ENCODE peak calls at places on chromosome 20, in ten cellular contexts. S is HepG2; K is NCI-H1105; P is H1; B is AG09319; T is KBM-7; V is HEK293T; U is naive thymus-derived CD4-positive, alpha-beta T cell; N is endodermal cell; Y is HS-5. F is an unnamed sample.

GRCh38 chr20:19975436-19975799 is 41.7 kb upstream of the NAA20 start:
- DNase-seq in S (no peak), B (no peak), Y (no peak), K (no peak), V (no peak), T (no peak), N (no peak), U (no peak), P (peak; percentile 37), F (no peak)

GRCh38 chr20:13402171-13402760 is 181.2 kb downstream of the ISM1 start:
- DNase-seq in N (no peak), P (no peak), K (no peak), V (no peak), S (no peak), T (no peak), U (no peak), Y (no peak), B (no peak), F (peak; percentile 87)

GRCh38 chr20:25072226-25072811 is 9.6 kb downstream of the VSX1 start:
- DNase-seq in S (no peak), N (peak; percentile 38), Y (no peak), V (no peak), P (no peak), U (no peak), T (no peak), B (no peak), K (no peak), F (no peak)

GRCh38 chr20:39853664-39854063 is 835.4 kb downstream of the MAFB start:
- DNase-seq in T (no peak), B (peak; percentile 39), N (peak; percentile 72), Y (peak; percentile 92), U (no peak), K (no peak), S (no peak), V (no peak), P (peak; percentile 52), F (no peak)

GRCh38 chr20:44481719-44482416 is 6.2 kb downstream of the TTPAL start:
- DNase-seq in V (no peak), N (no peak), T (no peak), U (no peak), P (no peak), S (no peak), B (no peak), K (no peak), Y (no peak), F (no peak)

GRCh38 chr20:33211817-33212424 is 5.2 kb upstream of the BPIFA3 start:
- DNase-seq in Y (peak; percentile 24), K (peak; percentile 63), P (peak; percentile 64), V (peak; percentile 67), U (no peak), T (peak; percentile 33), N (peak; percentile 92), S (peak; percentile 78), B (no peak), F (no peak)

GRCh38 chr20:32982617-32983458 is 21.4 kb downstream of the SUN5 start:
- DNase-seq in K (peak; percentile 29), S (peak; percentile 50), N (no peak), U (no peak), B (no peak), T (no peak), P (no peak), Y (no peak), V (no peak), F (no peak)

GRCh38 chr20:1851396-1851795 is 43.8 kb upstream of the SIRPA start:
- DNase-seq in K (no peak), V (no peak), T (no peak), B (no peak), S (no peak), P (no peak), N (no peak), Y (no peak), U (no peak), F (no peak)

GRCh38 chr20:22795897-22796296 is 211.5 kb upstream of the FOXA2 start:
- DNase-seq in K (no peak), N (no peak), B (peak; percentile 89), U (no peak), V (no peak), S (peak; percentile 80), T (no peak), Y (peak; percentile 99), P (no peak), F (no peak)

GRCh38 chr20:4966826-4967751 is 34.2 kb downstream of the SLC23A2 start:
- DNase-seq in Y (no peak), T (no peak), U (no peak), N (no peak), V (no peak), B (no peak), P (no peak), S (peak; percentile 86), K (no peak), F (no peak)

GRCh38 chr20:8449120-8449519 is 317.1 kb downstream of the PLCB1 start:
- DNase-seq in P (no peak), T (no peak), Y (no peak), B (no peak), V (no peak), N (no peak), U (no peak), K (no peak), S (no peak), F (no peak)

GRCh38 chr20:55174635-55175034 is 699.2 kb downstream of the DOK5 start:
- DNase-seq in N (no peak), P (no peak), U (no peak), Y (no peak), S (no peak), V (no peak), T (no peak), K (no peak), B (no peak), F (no peak)

GRCh38 chr20:1712634-1713625 is 55.4 kb upstream of the SIRPG start:
- DNase-seq in S (no peak), B (no peak), U (no peak), Y (no peak), K (no peak), T (no peak), P (no peak), V (no peak), N (no peak), F (no peak)

GRCh38 chr20:50788045-50788867 is 6.6 kb upstream of the BCAS4 start:
- DNase-seq in V (peak; percentile 35), S (peak; percentile 83), P (no peak), U (no peak), B (peak; percentile 49), Y (peak; percentile 75), K (no peak), T (peak; percentile 54), N (peak; percentile 56), F (peak; percentile 92)

GRCh38 chr20:48983423-48984400 is 62.2 kb downstream of the ARFGEF2 start:
- DNase-seq in Y (peak; percentile 100), T (no peak), V (no peak), S (no peak), B (peak; percentile 23), P (no peak), K (no peak), U (no peak), N (no peak), F (no peak)

GRCh38 chr20:3551681-3552434 is 81.0 kb downstream of the ATRN start:
- DNase-seq in T (no peak), U (no peak), P (no peak), N (no peak), Y (no peak), B (no peak), K (no peak), S (no peak), V (no peak), F (no peak)

GRCh38 chr20:54565255-54565654 is 89.9 kb downstream of the DOK5 start:
- DNase-seq in N (no peak), T (no peak), K (no peak), S (no peak), V (no peak), B (no peak), U (no peak), Y (no peak), P (no peak), F (no peak)

GRCh38 chr20:33568378-33569289 is 78.7 kb downstream of the CBFA2T2 start:
- DNase-seq in K (peak; percentile 96), S (peak; percentile 30), T (no peak), U (no peak), P (peak; percentile 75), Y (no peak), N (peak; percentile 87), B (no peak), V (no peak), F (no peak)

GRCh38 chr20:46307999-46308257 is 370 bp downstream of the CDH22 start:
- DNase-seq in K (no peak), S (no peak), U (no peak), B (no peak), T (no peak), V (no peak), N (no peak), P (no peak), Y (no peak), F (no peak)

GRCh38 chr20:35368616-35369423 is 43.0 kb downstream of the UQCC1 start:
- DNase-seq in P (no peak), K (no peak), S (no peak), N (peak; percentile 64), U (no peak), Y (no peak), V (no peak), T (peak; percentile 73), B (no peak), F (no peak)

GRCh38 chr20:9572690-9573089 is 58.3 kb downstream of the LAMP5 start:
- DNase-seq in K (no peak), V (no peak), U (no peak), N (peak; percentile 70), T (no peak), Y (no peak), S (no peak), P (no peak), B (no peak), F (no peak)

GRCh38 chr20:61560361-61560853 is 308.3 kb downstream of the CDH4 start:
- DNase-seq in T (no peak), P (peak; percentile 81), N (peak; percentile 91), Y (peak; percentile 78), S (no peak), V (peak; percentile 12), K (no peak), B (no peak), U (no peak), F (no peak)

GRCh38 chr20:2171266-2171790 is 69.7 kb downstream of the STK35 start:
- DNase-seq in P (no peak), S (no peak), U (no peak), T (no peak), V (no peak), N (no peak), Y (no peak), B (no peak), K (no peak), F (no peak)

GRCh38 chr20:57513199-57513598 is 11.7 kb downstream of the CTCFL start:
- DNase-seq in V (no peak), U (no peak), B (no peak), T (no peak), N (no peak), P (no peak), Y (no peak), K (no peak), S (no peak), F (no peak)

GRCh38 chr20:38117635-38118034 is 47.4 kb downstream of the TGM2 start:
- DNase-seq in K (no peak), V (no peak), Y (peak; percentile 88), B (no peak), U (no peak), T (no peak), N (peak; percentile 5), P (no peak), S (peak; percentile 70), F (no peak)

GRCh38 chr20:916125-916799 is at the start of gene ANGPT4:
- DNase-seq in Y (no peak), V (no peak), N (peak; percentile 62), T (peak; percentile 5), S (no peak), U (no peak), P (no peak), K (no peak), B (no peak), F (no peak)

GRCh38 chr20:16970751-16971150 is 222.6 kb downstream of the OTOR start:
- DNase-seq in U (no peak), Y (no peak), T (no peak), B (no peak), S (no peak), K (no peak), N (no peak), P (no peak), V (no peak), F (no peak)

GRCh38 chr20:41811456-41811855 is 193.3 kb upstream of the CHD6 start:
- DNase-seq in B (no peak), T (no peak), Y (no peak), P (no peak), V (no peak), K (no peak), S (no peak), U (no peak), N (no peak), F (no peak)

F was measured in SK-N-MC.